ENCODE peak calls at places on chromosomes 3 and 15, in four cellular contexts. D is GM12892, C is SK-N-SH, Z is GM12878. V is an unnamed sample.

GRCh38 chr3:73010158-73010557 is 13.5 kb downstream of the PPP4R2 start:
- DNase-seq in Z (no peak), C (no peak), D (no peak), V (no peak)

GRCh38 chr3:159904911-159905310 is 83.7 kb upstream of the IL12A start:
- DNase-seq in D (no peak), Z (no peak), C (no peak), V (no peak)

GRCh38 chr3:196207159-196207832 is 3.9 kb downstream of the ZDHHC19 start:
- DNase-seq in D (no peak), Z (no peak), C (peak), V (no peak)

GRCh38 chr3:48694610-48695051 is 8.9 kb upstream of the NCKIPSD start:
- DNase-seq in D (no peak), C (peak), Z (no peak), V (no peak)

GRCh38 chr3:41140242-41140641 is 59.1 kb upstream of the CTNNB1 start:
- DNase-seq in D (no peak), C (no peak), Z (no peak), V (no peak)

GRCh38 chr15:75669191-75669878 is 21.6 kb downstream of the SNX33 start:
- DNase-seq in Z (no peak), C (no peak), D (no peak), V (no peak)

GRCh38 chr3:18443670-18444596 is 18.8 kb upstream of the SATB1 start:
- DNase-seq in D (no peak), C (peak), Z (no peak), V (peak)

GRCh38 chr3:38227989-38228388 is 37.6 kb upstream of the SLC22A13 start:
- DNase-seq in C (no peak), D (no peak), Z (no peak), V (no peak)

GRCh38 chr3:113557374-113557773 is 25.0 kb downstream of the SIDT1 start:
- DNase-seq in D (no peak), C (no peak), Z (no peak), V (no peak)

GRCh38 chr15:85592148-85592547 is 202.6 kb downstream of the KLHL25 start:
- DNase-seq in C (peak), Z (no peak), D (no peak), V (no peak)
- TF ChIP-seq TAF1 in C (no peak), Z (no peak), D (no peak), V (no peak)

GRCh38 chr15:22788004-22788403 is 1.6 kb downstream of the NIPA1 start:
- DNase-seq in D (no peak), C (no peak), Z (no peak), V (no peak)

DNA sequence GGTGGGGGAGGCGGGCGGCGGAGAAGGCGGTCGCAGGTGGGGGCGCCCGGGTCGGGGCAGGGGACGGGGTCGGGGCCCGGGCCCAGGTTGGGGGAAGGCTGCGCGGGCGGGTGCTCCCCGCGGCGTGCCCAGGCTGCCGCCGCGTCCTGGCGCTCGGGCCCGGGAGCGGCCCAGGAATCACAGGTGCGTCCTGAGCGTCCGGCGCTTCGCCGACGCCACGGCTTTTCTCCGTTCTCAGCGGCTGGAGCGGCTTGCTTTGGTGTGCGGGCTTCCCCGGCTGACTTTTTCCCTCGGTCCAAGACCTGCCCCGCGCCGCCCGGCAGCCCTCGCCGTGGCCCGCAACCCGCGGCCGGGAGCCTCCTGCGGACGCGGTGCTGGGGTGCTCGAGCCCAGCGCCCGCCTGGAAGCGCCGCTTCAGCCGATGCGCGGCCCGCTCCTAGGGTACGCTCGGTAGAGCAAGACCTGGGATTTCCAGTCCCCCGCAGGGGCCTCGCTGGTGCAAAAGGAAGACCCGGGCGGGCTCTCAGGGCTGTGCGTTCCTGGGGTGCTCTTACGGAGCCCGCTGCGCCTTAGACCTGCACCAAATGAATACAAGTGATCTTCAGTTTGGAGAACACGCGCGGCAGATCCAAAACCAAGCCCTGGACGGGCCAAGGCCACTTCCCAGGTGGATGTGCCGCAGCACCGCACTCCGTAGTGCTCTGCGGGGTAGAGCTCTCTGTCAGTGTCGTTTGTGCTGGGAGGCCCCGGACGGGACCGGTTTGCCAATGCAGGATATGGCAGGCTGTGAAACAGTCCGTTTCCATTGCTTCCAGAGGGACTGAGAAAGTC is 639 bp downstream of the NIPA1 start:
- DNase-seq in Z (no peak), C (peak), D (no peak), V (no peak)
- TF ChIP-seq POLR2AphosphoS5 in Z (no peak), C (no peak), D (no peak), V (no peak)

GRCh38 chr15:85972805-85973540 is 106.7 kb upstream of the AGBL1 start:
- DNase-seq in D (no peak), Z (no peak), C (no peak), V (no peak)
- TF ChIP-seq TAF1 in D (no peak), Z (no peak), C (no peak), V (no peak)

GRCh38 chr3:120170223-120170622 is 76.0 kb upstream of the GSK3B start:
- DNase-seq in C (no peak), D (no peak), Z (no peak), V (no peak)
- TF ChIP-seq POLR2AphosphoS5 in C (peak), D (no peak), Z (no peak), V (no peak)

GRCh38 chr3:30241721-30242120 is 364.7 kb upstream of the TGFBR2 start:
- DNase-seq in C (no peak), D (no peak), Z (no peak), V (no peak)
- TF ChIP-seq TAF1 in C (no peak), D (no peak), Z (no peak), V (no peak)

GRCh38 chr15:91254766-91255165 is 154.7 kb downstream of the SV2B start:
- DNase-seq in D (no peak), Z (no peak), C (no peak), V (no peak)

GRCh38 chr15:91255788-91256187 is 155.7 kb downstream of the SV2B start:
- DNase-seq in C (no peak), D (no peak), Z (no peak), V (no peak)

GRCh38 chr15:91252322-91252721 is 152.3 kb downstream of the SV2B start:
- DNase-seq in D (no peak), Z (no peak), C (no peak), V (no peak)

GRCh38 chr15:91252756-91253155 is 152.7 kb downstream of the SV2B start:
- DNase-seq in Z (no peak), D (no peak), C (no peak), V (no peak)

GRCh38 chr15:91253605-91254004 is 153.5 kb downstream of the SV2B start:
- DNase-seq in D (no peak), Z (no peak), C (no peak), V (no peak)
- TF ChIP-seq POLR2AphosphoS5 in D (no peak), Z (no peak), C (no peak), V (no peak)

GRCh38 chr15:38041576-38041975 is 107.1 kb downstream of the TMCO5A start:
- DNase-seq in D (no peak), C (no peak), Z (no peak), V (no peak)
- TF ChIP-seq TAF1 in D (no peak), C (no peak), Z (no peak), V (no peak)

V was measured in GM12891.